ENCODE peak calls at places on chromosomes 12 and 14, in nine cellular contexts. P, A, L, J, U, I, F, R and N are unnamed samples.

GRCh38 chr12:14665354-14666348 is 30.7 kb downstream of the GUCY2C start:
- DNase-seq in P (no peak), U (no peak), F (no peak), A (peak), L (no peak), J (no peak), I (peak), R (peak), N (peak)

GRCh38 chr14:51534623-51535022 is 117.1 kb upstream of the FRMD6 start:
- DNase-seq in I (peak), U (peak), J (peak), R (no peak), P (no peak), F (no peak), A (no peak), L (no peak), N (no peak)

GRCh38 chr12:14854586-14855163 is 11.3 kb upstream of the ART4 start:
- DNase-seq in J (no peak), P (no peak), I (no peak), A (no peak), U (no peak), F (no peak), R (no peak), L (no peak), N (no peak)

GRCh38 chr12:124874188-124874587 is 10.5 kb upstream of the SCARB1 start:
- DNase-seq in J (no peak), A (no peak), U (no peak), I (no peak), P (no peak), L (no peak), R (no peak), F (no peak), N (no peak)

GRCh38 chr12:19190292-19191031 is 60.9 kb downstream of the PLEKHA5 start:
- DNase-seq in F (no peak), R (no peak), L (no peak), U (no peak), J (peak), P (peak), A (peak), I (no peak), N (no peak)

GRCh38 chr14:70755655-70756054 is 53.7 kb downstream of the MAP3K9 start:
- DNase-seq in L (no peak), F (no peak), P (peak), R (no peak), U (no peak), I (no peak), J (peak), A (peak), N (no peak)

GRCh38 chr12:109358154-109358869 is 10.6 kb downstream of the MYO1H start:
- DNase-seq in I (no peak), A (no peak), F (no peak), J (no peak), P (no peak), R (no peak), L (no peak), U (no peak), N (no peak)

GRCh38 chr12:57215065-57215464 is 1.5 kb upstream of the NXPH4 start:
- DNase-seq in F (no peak), P (no peak), J (no peak), A (no peak), U (no peak), R (no peak), L (no peak), I (no peak), N (no peak)

GRCh38 chr12:128425883-128426282 is 158.9 kb downstream of the TMEM132C start:
- DNase-seq in A (no peak), I (no peak), F (no peak), L (no peak), J (no peak), P (no peak), R (no peak), U (no peak), N (no peak)

GRCh38 chr12:113833422-113833821 is 132.7 kb downstream of the RBM19 start:
- DNase-seq in F (no peak), A (no peak), J (no peak), I (no peak), P (no peak), R (no peak), U (no peak), L (no peak), N (no peak)

GRCh38 chr12:68746572-68747180 is 700 bp downstream of the SLC35E3 start:
- DNase-seq in R (peak), U (peak), F (peak), A (peak), I (no peak), J (peak), P (peak), L (no peak), N (peak)